ENCODE peak calls at places on chromosomes 11 and 22, in ten cellular contexts. Q is endothelial cell; K is progenitor cell of endocrine pancreas; J is CD4-positive, alpha-beta T cell; Y is sigmoid colon; G is lower leg skin; P is WERI-Rb-1; S is coronary artery; M is thyroid gland; R is thoracic aorta. A is an unnamed sample.
A peak's percentile ranks its signal among the peaks of the same experiment; 100 is the strongest.

GRCh38 chr11:32006799-32007388 is 84.0 kb upstream of the RCN1 start:
- DNase-seq in Q (peak; percentile 27), K (no peak), J (no peak), Y (no peak), G (no peak), P (peak; percentile 18), S (no peak), M (no peak), R (no peak), A (no peak)

GRCh38 chr22:24282401-24282800 is 11.8 kb downstream of the SPECC1L start:
- DNase-seq in Q (no peak), K (no peak), J (no peak), Y (no peak), G (no peak), P (no peak), S (no peak), M (no peak), R (no peak), A (no peak)

GRCh38 chr11:70687716-70688115 is 289.4 kb downstream of the CTTN start:
- DNase-seq in Q (no peak), K (no peak), J (no peak), Y (no peak), G (no peak), P (no peak), S (no peak), M (no peak), R (no peak), A (peak; percentile 33)

GRCh38 chr22:17370766-17371181 is 1.5 kb downstream of the CECR2 start:
- DNase-seq in Q (no peak), K (no peak), J (no peak), Y (no peak), G (no peak), P (no peak), S (no peak), M (no peak), R (no peak), A (no peak)

GRCh38 chr11:69127091-69127850 is 28.5 kb upstream of the SMIM38 start:
- DNase-seq in Q (no peak), K (no peak), J (no peak), Y (no peak), G (peak; percentile 83), P (no peak), S (no peak), M (no peak), R (no peak), A (peak; percentile 39)

GRCh38 chr22:50672041-50672440 is 582 bp upstream of the SHANK3 start:
- DNase-seq in Q (no peak), K (no peak), J (no peak), Y (no peak), G (no peak), P (no peak), S (peak; percentile 57), M (no peak), R (no peak), A (no peak)

GRCh38 chr22:49999063-49999900 is 13.3 kb downstream of the IL17REL start:
- DNase-seq in Q (peak; percentile 65), K (peak; percentile 36), J (no peak), Y (no peak), G (peak; percentile 65), P (no peak), S (no peak), M (no peak), R (peak; percentile 1), A (peak; percentile 76)

GRCh38 chr11:16454284-16454683 is 97.9 kb upstream of the SOX6 start:
- DNase-seq in Q (no peak), K (no peak), J (no peak), Y (no peak), G (no peak), P (no peak), S (no peak), M (no peak), R (no peak), A (no peak)

GRCh38 chr11:17645190-17645970 is 74.0 kb upstream of the MYOD1 start:
- DNase-seq in Q (no peak), K (no peak), J (no peak), Y (no peak), G (peak; percentile 62), P (peak; percentile 49), S (no peak), M (no peak), R (no peak), A (no peak)

GRCh38 chr22:30249049-30250038 is 2.8 kb upstream of the LIF start:
- DNase-seq in Q (no peak), K (no peak), J (no peak), Y (peak; percentile 79), G (peak; percentile 92), P (no peak), S (no peak), M (no peak), R (no peak), A (no peak)

GRCh38 chr11:8252388-8252787 is 11.3 kb downstream of the LMO1 start:
- DNase-seq in Q (no peak), K (no peak), J (no peak), Y (peak; percentile 57), G (peak; percentile 58), P (no peak), S (no peak), M (no peak), R (no peak), A (peak; percentile 57)

GRCh38 chr22:18066181-18066859 is 11.5 kb upstream of the PEX26 start:
- DNase-seq in Q (no peak), K (no peak), J (no peak), Y (no peak), G (no peak), P (no peak), S (no peak), M (no peak), R (no peak), A (peak; percentile 68)

GRCh38 chr22:36580846-36581245 is 51.9 kb upstream of the EIF3D start:
- DNase-seq in Q (no peak), K (no peak), J (no peak), Y (no peak), G (no peak), P (no peak), S (no peak), M (no peak), R (no peak), A (peak; percentile 18)

GRCh38 chr11:14248577-14248976 is 110.4 kb downstream of the RRAS2 start:
- DNase-seq in Q (peak; percentile 26), K (no peak), J (no peak), Y (no peak), G (no peak), P (peak; percentile 26), S (no peak), M (no peak), R (no peak), A (no peak)

GRCh38 chr11:2890466-2891241 is 5.1 kb upstream of the CDKN1C start:
- DNase-seq in Q (no peak), K (no peak), J (no peak), Y (peak; percentile 91), G (no peak), P (no peak), S (no peak), M (peak; percentile 82), R (no peak), A (no peak)

GRCh38 chr11:70071996-70072395 is 6.1 kb upstream of the ANO1 start:
- DNase-seq in Q (no peak), K (peak; percentile 3), J (no peak), Y (peak; percentile 30), G (peak; percentile 70), P (no peak), S (peak; percentile 29), M (no peak), R (no peak), A (no peak)

GRCh38 chr11:20367313-20367948 is 3.9 kb downstream of the HTATIP2 start:
- DNase-seq in Q (no peak), K (no peak), J (no peak), Y (peak; percentile 81), G (no peak), P (no peak), S (no peak), M (no peak), R (no peak), A (no peak)

GRCh38 chr22:39502109-39502788 is at the start of gene MIEF1:
- DNase-seq in Q (peak; percentile 93), K (peak; percentile 95), J (peak; percentile 85), Y (peak; percentile 99), G (peak; percentile 99), P (peak; percentile 98), S (peak; percentile 99), M (peak; percentile 98), R (peak; percentile 97), A (peak; percentile 99)
- TF ChIP-seq CTCF in Q (no peak), K (no peak), J (no peak), Y (no peak), G (no peak), P (no peak), S (no peak), M (no peak), R (no peak), A (no peak)

GRCh38 chr11:93571612-93572011 is 28.4 kb upstream of the SMCO4 start:
- DNase-seq in Q (no peak), K (no peak), J (no peak), Y (no peak), G (no peak), P (no peak), S (no peak), M (no peak), R (no peak), A (no peak)
- TF ChIP-seq CTCF in Q (no peak), K (no peak), J (no peak), Y (no peak), G (no peak), P (no peak), S (no peak), M (no peak), R (no peak), A (no peak)

GRCh38 chr22:37994982-37995381 is 10.6 kb upstream of the SOX10 start:
- DNase-seq in Q (no peak), K (no peak), J (no peak), Y (no peak), G (no peak), P (no peak), S (no peak), M (no peak), R (no peak), A (no peak)
- TF ChIP-seq CTCF in Q (no peak), K (no peak), J (no peak), Y (no peak), G (no peak), P (no peak), S (no peak), M (no peak), R (no peak), A (no peak)

DNA sequence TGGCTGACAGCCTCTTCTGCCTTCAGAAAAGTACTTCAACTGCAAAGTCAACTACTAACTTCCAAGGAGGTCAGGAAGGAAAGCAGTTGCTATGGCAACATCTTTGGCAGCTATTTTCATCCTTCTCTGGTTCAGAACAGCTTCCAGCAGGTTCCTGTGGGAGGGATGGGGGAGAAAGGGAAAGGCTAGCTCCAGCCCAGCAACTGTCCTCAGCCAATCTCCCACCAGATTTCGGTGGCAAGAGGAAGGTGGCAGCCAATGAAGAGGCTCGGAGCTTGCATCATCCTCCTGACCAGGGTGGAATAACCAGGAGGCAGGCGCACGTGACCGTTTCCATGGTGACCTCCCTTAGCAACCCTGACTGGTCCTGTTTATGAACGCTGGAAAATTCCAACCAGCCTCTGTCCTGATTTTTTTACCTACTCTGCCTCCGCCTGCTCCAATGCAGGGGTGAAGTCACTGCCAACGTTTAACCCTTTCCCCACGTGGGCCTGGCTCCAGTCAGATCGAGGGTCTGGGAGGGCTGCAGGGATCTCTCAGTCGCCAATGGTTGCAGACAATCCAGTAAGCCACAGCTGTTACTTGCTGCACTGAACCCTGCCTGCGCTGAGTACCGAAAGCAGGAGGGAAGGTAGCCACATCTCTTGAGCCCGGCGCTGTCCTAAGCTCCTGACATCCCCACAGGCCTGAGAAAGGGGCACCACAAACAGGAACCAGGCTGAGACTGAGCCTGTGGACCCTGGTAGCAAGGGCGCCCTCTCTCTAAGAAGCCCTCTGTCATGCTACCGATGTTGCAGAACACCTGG is 11.2 kb upstream of the MALAT1 start:
- DNase-seq in Q (peak; percentile 94), K (peak; percentile 75), J (no peak), Y (peak; percentile 100), G (peak; percentile 100), P (peak; percentile 96), S (peak; percentile 100), M (peak; percentile 100), R (peak; percentile 99), A (peak; percentile 93)
- TF ChIP-seq CTCF in Q (no peak), K (no peak), J (no peak), Y (no peak), G (no peak), P (no peak), S (no peak), M (peak; percentile 27), R (no peak), A (no peak)